ENCODE peak calls at places on chromosomes 3 and 15, in ten cellular contexts. I is NCI-H2171; A is CD4-positive, alpha-beta T cell; F is fibroblast of the aortic adventitia; W is body of pancreas; T is HCEC 1CT; C is SK-N-SH; G is fibroblast of pulmonary artery; Q is BE2C; L is psoas muscle. S is an unnamed sample.
A peak's percentile ranks its signal among the peaks of the same experiment; 100 is the strongest.

GRCh38 chr15:64775551-64776401 is at the start of gene RBPMS2:
- DNase-seq in I (no peak), A (no peak), F (no peak), W (peak; percentile 25), T (no peak), C (peak; percentile 90), G (peak; percentile 8), Q (peak; percentile 34), L (peak; percentile 56), S (peak; percentile 31)

GRCh38 chr3:116005404-116005803 is 382.1 kb downstream of the GAP43 start:
- DNase-seq in I (peak; percentile 84), A (no peak), F (peak; percentile 98), W (peak; percentile 19), T (peak; percentile 90), C (no peak), G (peak; percentile 92), Q (peak; percentile 60), L (no peak), S (peak; percentile 11)

GRCh38 chr3:24519368-24520100 is 24.9 kb upstream of the THRB start:
- DNase-seq in I (no peak), A (no peak), F (no peak), W (peak; percentile 16), T (no peak), C (no peak), G (no peak), Q (no peak), L (no peak), S (peak; percentile 71)

GRCh38 chr15:22869856-22870255 is 31.4 kb downstream of the NIPA2 start:
- DNase-seq in I (no peak), A (no peak), F (no peak), W (no peak), T (no peak), C (no peak), G (no peak), Q (no peak), L (no peak), S (no peak)

GRCh38 chr15:89171136-89172072 is 50.0 kb downstream of the RLBP1 start:
- DNase-seq in I (no peak), A (peak; percentile 6), F (peak; percentile 51), W (peak; percentile 51), T (peak; percentile 28), C (peak; percentile 60), G (peak; percentile 62), Q (peak; percentile 63), L (no peak), S (peak; percentile 66)

GRCh38 chr3:14133876-14134275 is 9.0 kb downstream of the TMEM43 start:
- DNase-seq in I (no peak), A (no peak), F (no peak), W (no peak), T (no peak), C (no peak), G (no peak), Q (no peak), L (no peak), S (no peak)

GRCh38 chr15:44802336-44802735 is 66.0 kb downstream of the TRIM69 start:
- DNase-seq in I (no peak), A (no peak), F (no peak), W (no peak), T (no peak), C (no peak), G (no peak), Q (no peak), L (no peak), S (no peak)

GRCh38 chr3:27714692-27715453 is 7.2 kb downstream of the EOMES start:
- DNase-seq in I (no peak), A (no peak), F (no peak), W (peak; percentile 34), T (peak; percentile 36), C (no peak), G (no peak), Q (no peak), L (no peak), S (no peak)

GRCh38 chr3:105473521-105474223 is 107.0 kb downstream of the ALCAM start:
- DNase-seq in I (no peak), A (no peak), F (peak; percentile 79), W (no peak), T (peak; percentile 91), C (no peak), G (peak; percentile 76), Q (no peak), L (no peak), S (no peak)

GRCh38 chr3:14299767-14300166 is 102.6 kb upstream of the SLC6A6 start:
- DNase-seq in I (no peak), A (no peak), F (no peak), W (no peak), T (no peak), C (no peak), G (no peak), Q (no peak), L (no peak), S (no peak)

GRCh38 chr15:82135645-82136044 is 89.8 kb upstream of the MEX3B start:
- DNase-seq in I (no peak), A (no peak), F (peak; percentile 67), W (no peak), T (no peak), C (no peak), G (peak; percentile 44), Q (no peak), L (no peak), S (no peak)

GRCh38 chr3:58416191-58416590 is 17.4 kb downstream of the PDHB start:
- DNase-seq in I (no peak), A (no peak), F (no peak), W (no peak), T (no peak), C (no peak), G (no peak), Q (no peak), L (no peak), S (no peak)